ENCODE peak calls at places on chromosomes 6 and 20, in five cellular contexts. H is brain pericyte; C is PC-9; P is activated effector memory CD4-positive, alpha-beta T cell treated with Interleukin-2 at 50 U/mL for 16 hours; V is cardiac fibroblast. I is an unnamed sample.

GRCh38 chr6:87274660-87275273 is 47.6 kb upstream of the SMIM8 start:
- DNase-seq in H (peak; percentile 13), C (no peak), P (no peak), V (peak; percentile 75), I (no peak)

GRCh38 chr6:36863670-36864540 is 10.7 kb downstream of the PPIL1 start:
- DNase-seq in H (no peak), C (no peak), P (no peak), V (no peak), I (no peak)

GRCh38 chr6:53986165-53986720 is 125.0 kb upstream of the MLIP start:
- DNase-seq in H (no peak), C (no peak), P (no peak), V (peak; percentile 74), I (no peak)

GRCh38 chr20:64083380-64084208 is 604 bp downstream of the LKAAEAR1 start:
- DNase-seq in H (no peak), C (peak; percentile 54), P (peak; percentile 56), V (peak; percentile 70), I (peak; percentile 38)

GRCh38 chr6:113530769-113531168 is 326.4 kb upstream of the MARCKS start:
- DNase-seq in H (peak; percentile 46), C (no peak), P (no peak), V (peak; percentile 87), I (peak; percentile 92)

GRCh38 chr6:132270745-132271414 is 130.4 kb downstream of the MOXD1 start:
- DNase-seq in H (no peak), C (no peak), P (no peak), V (no peak), I (no peak)

GRCh38 chr20:34377072-34377847 is 14.2 kb downstream of the ITCH start:
- DNase-seq in H (no peak), C (no peak), P (no peak), V (no peak), I (no peak)

GRCh38 chr20:10581823-10582222 is 92.0 kb downstream of the JAG1 start:
- DNase-seq in H (no peak), C (no peak), P (no peak), V (peak; percentile 71), I (no peak)

GRCh38 chr6:43584892-43585570 is 9.0 kb downstream of the POLH start:
- DNase-seq in H (no peak), C (no peak), P (peak; percentile 51), V (peak; percentile 55), I (no peak)

GRCh38 chr6:7759319-7759718 is 33.4 kb downstream of the BMP6 start:
- DNase-seq in H (no peak), C (no peak), P (no peak), V (no peak), I (no peak)

GRCh38 chr6:127190552-127190951 is 72.1 kb downstream of the RSPO3 start:
- DNase-seq in H (no peak), C (no peak), P (no peak), V (peak; percentile 77), I (no peak)

GRCh38 chr20:10897341-10897740 is 223.5 kb upstream of the JAG1 start:
- DNase-seq in H (no peak), C (no peak), P (no peak), V (no peak), I (no peak)

GRCh38 chr6:136737343-136738177 is 54.7 kb downstream of the MAP3K5 start:
- DNase-seq in H (no peak), C (no peak), P (no peak), V (peak; percentile 80), I (no peak)

GRCh38 chr20:57672164-57672563 is 37.7 kb downstream of the PMEPA1 start:
- DNase-seq in H (no peak), C (no peak), P (no peak), V (no peak), I (no peak)

GRCh38 chr6:155341130-155341828 is 27.0 kb upstream of the TFB1M start:
- DNase-seq in H (no peak), C (no peak), P (no peak), V (peak; percentile 90), I (peak; percentile 50)

GRCh38 chr6:11007715-11008608 is 36.1 kb downstream of the ELOVL2 start:
- DNase-seq in H (no peak), C (peak; percentile 57), P (no peak), V (peak; percentile 52), I (no peak)

GRCh38 chr20:58231678-58232077 is 3.2 kb upstream of the ANKRD60 start:
- DNase-seq in H (no peak), C (no peak), P (no peak), V (no peak), I (no peak)